ENCODE peak calls at places on chromosomes 12 and 14, in six cellular contexts. S is Calu3, C is A549, J is HFF-Myc, D is MCF 10A, O is fibroblast of mammary gland. Q is an unnamed sample.

GRCh38 chr12:54587315-54587821 is 1.1 kb downstream of the PPP1R1A start:
- DNase-seq in S (no peak), C (peak), J (no peak), D (no peak), O (no peak), Q (no peak)

GRCh38 chr14:104820669-104821228 is 19.8 kb downstream of the ZBTB42 start:
- DNase-seq in S (peak), C (peak), J (no peak), D (peak), O (peak), Q (peak)

GRCh38 chr12:93378373-93379310 is 917 bp downstream of the NUDT4 start:
- DNase-seq in S (peak), C (peak), J (peak), D (peak), O (peak), Q (peak)

GRCh38 chr12:122681814-122682213 is 21.3 kb downstream of the HCAR2 start:
- DNase-seq in S (no peak), C (no peak), J (no peak), D (peak), O (peak), Q (no peak)

GRCh38 chr14:96614528-96614927 is 112.3 kb downstream of the PAPOLA start:
- DNase-seq in S (no peak), C (no peak), J (no peak), D (no peak), O (no peak), Q (no peak)

GRCh38 chr14:55122441-55122986 is 6.5 kb upstream of the LGALS3 start:
- DNase-seq in S (peak), C (no peak), J (no peak), D (peak), O (peak), Q (no peak)

GRCh38 chr14:29821665-29822429 is 105.8 kb downstream of the PRKD1 start:
- DNase-seq in S (no peak), C (no peak), J (no peak), D (no peak), O (peak), Q (no peak)

GRCh38 chr12:7884687-7885086 is 12.0 kb upstream of the SLC2A14 start:
- DNase-seq in S (no peak), C (no peak), J (no peak), D (no peak), O (no peak), Q (no peak)

GRCh38 chr12:68609955-68610434 is 704 bp upstream of the RAP1B start:
- DNase-seq in S (no peak), C (peak), J (no peak), D (peak), O (peak), Q (no peak)

GRCh38 chr12:29066061-29066588 is 83.0 kb upstream of the FAR2 start:
- DNase-seq in S (no peak), C (no peak), J (peak), D (peak), O (peak), Q (no peak)

GRCh38 chr12:52519826-52520662 is at the start of gene KRT5:
- DNase-seq in S (no peak), C (no peak), J (no peak), D (peak), O (no peak), Q (peak)

GRCh38 chr14:99549684-99550083 is 54.3 kb downstream of the CCDC85C start:
- DNase-seq in S (no peak), C (no peak), J (no peak), D (no peak), O (no peak), Q (no peak)

GRCh38 chr12:54277823-54278276 is 2.1 kb downstream of the CBX5 start:
- DNase-seq in S (no peak), C (no peak), J (no peak), D (no peak), O (peak), Q (no peak)

GRCh38 chr14:41824441-41824840 is 217.8 kb downstream of the LRFN5 start:
- DNase-seq in S (no peak), C (no peak), J (no peak), D (no peak), O (no peak), Q (no peak)
- TF ChIP-seq CTCF in S (no peak), C (no peak), J (no peak), D (peak), O (peak), Q (peak)

DNA sequence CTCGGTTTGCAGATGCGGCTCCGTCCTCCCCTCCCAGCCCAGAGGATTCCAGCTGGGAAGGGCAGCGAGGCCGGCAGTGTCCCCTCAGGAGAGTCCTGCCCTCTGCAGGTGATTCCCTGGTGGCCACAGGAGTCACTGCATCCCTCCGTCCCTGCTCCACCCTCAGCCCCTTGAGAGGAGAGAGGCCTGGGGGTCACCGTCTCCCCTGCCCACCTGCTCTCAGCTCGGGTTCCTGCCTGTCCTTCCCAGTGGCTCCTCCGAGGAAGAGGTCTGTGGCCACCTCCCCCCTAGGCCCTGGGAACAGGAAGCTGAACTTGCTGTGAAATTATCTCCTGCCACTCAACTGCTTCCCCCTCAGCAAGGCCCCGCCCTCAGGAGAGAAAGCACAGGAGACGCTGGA is 12.9 kb upstream of the GALNT9 start:
- DNase-seq in S (peak), C (peak), J (no peak), D (peak), O (no peak), Q (peak)
- TF ChIP-seq CTCF in S (peak), C (peak), J (no peak), D (no peak), O (peak), Q (peak)

GRCh38 chr12:71754461-71755145 is at the start of gene RAB21:
- DNase-seq in S (peak), C (peak), J (peak), D (peak), O (peak), Q (peak)
- TF ChIP-seq CTCF in S (peak), C (no peak), J (peak), D (no peak), O (peak), Q (no peak)

GRCh38 chr14:60721331-60722162 is 2.6 kb downstream of the SIX4 start:
- DNase-seq in S (peak), C (peak), J (no peak), D (peak), O (peak), Q (peak)
- TF ChIP-seq CTCF in S (no peak), C (peak), J (peak), D (peak), O (no peak), Q (no peak)

GRCh38 chr14:21229821-21230220 is 39.4 kb downstream of the HNRNPC start:
- DNase-seq in S (no peak), C (no peak), J (no peak), D (no peak), O (no peak), Q (no peak)

GRCh38 chr14:21234112-21234511 is 35.1 kb downstream of the HNRNPC start:
- DNase-seq in S (no peak), C (no peak), J (no peak), D (no peak), O (no peak), Q (no peak)

GRCh38 chr14:21236948-21237797 is 32.1 kb downstream of the HNRNPC start:
- DNase-seq in S (no peak), C (no peak), J (no peak), D (no peak), O (no peak), Q (no peak)

GRCh38 chr14:21231020-21231652 is 38.1 kb downstream of the HNRNPC start:
- DNase-seq in S (no peak), C (no peak), J (no peak), D (no peak), O (no peak), Q (no peak)

DNA sequence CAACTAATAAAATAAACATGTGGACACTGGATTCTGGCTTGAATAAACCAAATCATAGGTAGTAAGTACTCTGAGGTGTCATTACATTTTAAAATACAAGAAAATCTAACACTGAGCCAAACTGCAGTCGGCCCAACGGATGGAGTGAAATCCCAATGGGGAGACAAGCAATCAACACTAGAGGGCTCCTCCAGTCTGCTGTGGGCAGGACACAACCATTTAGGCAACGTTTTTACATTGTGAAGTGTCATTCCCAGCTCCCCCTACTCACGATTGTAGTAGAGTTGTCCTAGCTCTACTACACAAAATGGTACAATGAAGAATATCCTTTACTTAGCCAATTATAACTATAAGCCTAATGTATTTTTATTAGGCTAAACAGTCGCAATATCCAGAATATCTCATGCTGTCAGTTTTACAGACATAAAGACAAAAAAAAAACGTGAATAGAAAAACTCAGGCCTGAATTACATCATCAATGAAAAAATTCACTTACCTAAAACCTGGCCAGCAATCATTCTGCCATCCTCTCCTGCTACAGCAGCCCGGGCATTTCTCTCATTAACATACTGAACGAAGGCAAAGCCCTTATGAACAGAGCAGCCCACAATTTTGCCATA is 35.7 kb downstream of the HNRNPC start:
- DNase-seq in S (no peak), C (peak), J (no peak), D (peak), O (peak), Q (peak)
- TF ChIP-seq CTCF in S (no peak), C (peak), J (peak), D (no peak), O (peak), Q (no peak)

DNA sequence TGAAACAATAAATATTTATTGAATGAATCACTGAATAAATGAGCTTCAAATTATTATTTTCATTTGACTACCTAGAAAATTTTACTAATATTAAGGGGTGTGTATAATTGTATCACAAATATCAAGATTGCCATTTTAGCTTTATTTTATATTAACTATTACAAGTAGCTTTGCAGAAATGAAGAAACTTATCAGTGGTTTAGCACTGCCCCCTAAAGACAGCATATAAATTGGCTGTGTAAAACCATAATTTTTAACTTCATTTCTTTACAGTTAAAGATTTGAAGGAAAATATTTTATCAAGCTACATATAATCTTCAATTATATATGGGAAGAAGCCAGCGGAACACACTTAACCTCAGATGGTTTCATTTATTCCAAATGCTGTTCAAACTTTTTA is 11.4 kb downstream of the GARIN6 start:
- DNase-seq in S (no peak), C (peak), J (no peak), D (peak), O (peak), Q (no peak)
- TF ChIP-seq CTCF in S (no peak), C (peak), J (no peak), D (peak), O (no peak), Q (peak)

GRCh38 chr14:69204753-69205152 is 13.5 kb downstream of the EXD2 start:
- DNase-seq in S (no peak), C (peak), J (no peak), D (no peak), O (peak), Q (no peak)

GRCh38 chr14:69208665-69209064 is 17.4 kb downstream of the EXD2 start:
- DNase-seq in S (no peak), C (no peak), J (no peak), D (no peak), O (no peak), Q (no peak)

DNA sequence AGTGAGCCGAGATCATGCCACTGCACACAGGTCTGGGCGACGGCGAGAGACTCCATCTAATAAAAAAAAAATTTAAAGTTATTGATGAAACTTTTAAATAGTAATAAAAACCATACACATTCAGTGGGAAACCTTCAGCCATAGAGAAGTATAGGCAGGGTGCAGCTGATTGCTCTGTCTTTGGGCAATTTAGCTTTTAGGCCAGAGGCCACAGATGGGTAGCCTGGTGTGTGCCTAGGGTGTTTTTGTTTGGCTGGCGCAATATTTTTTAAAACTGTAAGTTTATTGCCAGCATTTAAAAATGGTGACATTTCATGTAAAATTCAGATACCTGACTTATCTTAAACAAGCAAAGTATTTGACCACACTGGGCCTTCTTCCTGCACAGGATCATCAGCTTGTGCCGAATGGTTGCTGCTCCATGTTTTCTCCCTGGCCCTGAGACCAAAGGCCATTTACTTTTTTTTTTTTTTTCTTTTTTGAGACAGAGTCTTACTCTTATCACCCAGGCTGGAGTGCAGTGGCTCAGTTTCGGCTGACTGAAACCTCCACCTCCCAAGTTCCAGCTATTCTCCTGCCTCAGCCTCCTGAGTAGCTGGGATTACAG is 16.2 kb downstream of the EXD2 start:
- DNase-seq in S (no peak), C (no peak), J (no peak), D (no peak), O (no peak), Q (no peak)
- TF ChIP-seq CTCF in S (no peak), C (no peak), J (no peak), D (no peak), O (no peak), Q (no peak)

DNA sequence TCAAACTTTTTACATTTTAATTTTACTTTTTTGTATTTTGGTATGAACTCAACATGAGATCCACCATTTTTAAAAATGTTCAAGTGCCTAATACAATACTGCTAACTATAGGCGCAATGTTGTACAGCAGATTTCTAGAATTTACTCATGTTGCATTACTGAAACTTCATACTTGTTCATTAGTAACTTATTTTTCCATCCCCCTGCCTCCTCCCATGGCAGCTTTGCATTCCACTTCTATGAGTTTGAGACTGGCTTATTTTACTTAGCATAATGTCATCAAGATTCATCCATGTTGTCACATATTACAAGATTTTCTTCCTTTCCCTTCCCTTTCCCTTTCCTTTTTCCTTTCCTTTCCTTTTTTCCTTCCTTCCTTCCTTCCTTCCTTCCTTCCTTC is 825.9 kb downstream of the SLC16A7 start:
- DNase-seq in S (no peak), C (peak), J (no peak), D (no peak), O (peak), Q (no peak)
- TF ChIP-seq CTCF in S (no peak), C (no peak), J (no peak), D (no peak), O (no peak), Q (no peak)

GRCh38 chr12:49092816-49093406 is 1.7 kb downstream of the DHH start:
- DNase-seq in S (no peak), C (no peak), J (no peak), D (no peak), O (no peak), Q (no peak)
- TF ChIP-seq CTCF in S (no peak), C (no peak), J (no peak), D (no peak), O (no peak), Q (no peak)

Q was measured in endothelial cell.